ENCODE peak calls at places on chromosomes 16 and 17, in six cellular contexts. T is Caco-2; H is activated CD8-positive, alpha-beta T cell treated with anti-CD3 and anti-CD28 coated beads for 36 hours; G is neural crest cell; I is GM23338; W is BJ. X is an unnamed sample.

GRCh38 chr16:69858196-69859104 is 92.7 kb upstream of the CLEC18A start:
- DNase-seq in T (no peak), H (peak; percentile 3), G (no peak), I (peak; percentile 39), W (no peak), X (no peak)

GRCh38 chr17:27559506-27559931 is 71.5 kb upstream of the LGALS9 start:
- DNase-seq in T (no peak), H (no peak), G (no peak), I (no peak), W (no peak), X (no peak)

GRCh38 chr17:74089869-74090464 is 113.5 kb upstream of the RPL38 start:
- DNase-seq in T (peak; percentile 51), H (peak; percentile 83), G (peak; percentile 73), I (peak; percentile 92), W (no peak), X (no peak)

GRCh38 chr17:68248199-68248825 is 469 bp downstream of the AMZ2 start:
- DNase-seq in T (no peak), H (no peak), G (no peak), I (no peak), W (no peak), X (no peak)

GRCh38 chr17:63290784-63291183 is 155.3 kb downstream of the CYB561 start:
- DNase-seq in T (no peak), H (no peak), G (no peak), I (no peak), W (no peak), X (no peak)

GRCh38 chr16:80803341-80804060 is 897 bp downstream of the CDYL2 start:
- DNase-seq in T (peak; percentile 28), H (peak; percentile 59), G (peak; percentile 24), I (peak; percentile 58), W (no peak), X (no peak)

GRCh38 chr16:52677487-52677886 is 130.5 kb upstream of the TOX3 start:
- DNase-seq in T (no peak), H (no peak), G (no peak), I (no peak), W (no peak), X (no peak)

GRCh38 chr17:14950216-14950615 is 314.9 kb downstream of the PMP22 start:
- DNase-seq in T (no peak), H (no peak), G (no peak), I (no peak), W (no peak), X (no peak)

GRCh38 chr16:62450291-62450690 is 414.1 kb upstream of the CDH8 start:
- DNase-seq in T (no peak), H (no peak), G (no peak), I (peak; percentile 15), W (no peak), X (no peak)

GRCh38 chr16:1906846-1907165 is 11.4 kb downstream of the HS3ST6 start:
- DNase-seq in T (no peak), H (no peak), G (no peak), I (no peak), W (no peak), X (no peak)

GRCh38 chr17:79970576-79971068 is 65.0 kb downstream of the TBC1D16 start:
- DNase-seq in T (peak; percentile 57), H (peak; percentile 55), G (peak; percentile 43), I (peak; percentile 93), W (no peak), X (no peak)

GRCh38 chr17:2050246-2050866 is 4.5 kb upstream of the HIC1 start:
- DNase-seq in T (peak; percentile 89), H (peak; percentile 79), G (peak; percentile 53), I (peak; percentile 74), W (no peak), X (no peak)

GRCh38 chr16:89350701-89351380 is 133.3 kb downstream of the ZNF778 start:
- DNase-seq in T (no peak), H (peak; percentile 81), G (no peak), I (no peak), W (no peak), X (no peak)

GRCh38 chr16:3060339-3061127 is 4.9 kb upstream of the IL32 start:
- DNase-seq in T (no peak), H (no peak), G (no peak), I (no peak), W (no peak), X (no peak)

GRCh38 chr16:86510465-86511261 is at the start of gene FOXF1:
- DNase-seq in T (no peak), H (peak; percentile 33), G (no peak), I (peak; percentile 64), W (no peak), X (no peak)

GRCh38 chr17:19867094-19867653 is 562 bp downstream of the ULK2 start:
- DNase-seq in T (peak; percentile 76), H (peak; percentile 68), G (peak; percentile 58), I (peak; percentile 85), W (no peak), X (no peak)

GRCh38 chr16:23333034-23333579 is 31.0 kb downstream of the SCNN1B start:
- DNase-seq in T (no peak), H (no peak), G (no peak), I (no peak), W (no peak), X (no peak)

GRCh38 chr16:49337814-49338350 is 35.7 kb upstream of the C16orf78 start:
- DNase-seq in T (no peak), H (no peak), G (no peak), I (no peak), W (no peak), X (peak; percentile 47)

GRCh38 chr17:77034677-77035424 is 105.9 kb upstream of the SEC14L1 start:
- DNase-seq in T (no peak), H (no peak), G (no peak), I (no peak), W (no peak), X (no peak)

DNA sequence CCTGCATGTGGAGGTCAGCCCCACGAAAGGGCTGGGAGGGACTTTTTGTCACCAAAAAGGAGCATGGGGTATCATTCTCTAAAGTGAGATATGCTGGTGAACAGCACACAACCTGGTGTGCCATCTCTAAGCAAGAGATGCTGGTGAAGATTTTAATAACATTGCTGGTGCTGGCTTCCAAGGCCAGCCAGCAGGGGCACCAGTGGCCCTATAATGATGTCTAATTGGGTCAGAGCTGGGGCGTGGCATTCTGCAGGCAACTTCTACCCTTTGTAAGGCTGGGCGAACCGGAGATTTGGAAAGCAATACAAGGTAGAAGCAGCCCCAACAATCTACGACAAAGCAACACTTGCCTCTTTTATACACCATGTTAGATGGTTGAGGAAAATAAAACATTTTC is 16.8 kb downstream of the SDR42E1 start:
- DNase-seq in T (no peak), H (peak; percentile 20), G (no peak), I (peak; percentile 53), W (no peak), X (no peak)
- TF ChIP-seq CTCF in T (peak; percentile 28), H (peak; percentile 31), G (peak; percentile 28), I (peak; percentile 46), W (no peak), X (no peak)

GRCh38 chr16:5058476-5058875 is 7.3 kb downstream of the C16orf89 start:
- DNase-seq in T (peak; percentile 41), H (no peak), G (peak; percentile 23), I (peak; percentile 96), W (no peak), X (no peak)

GRCh38 chr16:5059386-5060072 is 6.2 kb downstream of the C16orf89 start:
- DNase-seq in T (no peak), H (no peak), G (no peak), I (peak; percentile 47), W (no peak), X (no peak)

GRCh38 chr16:5054876-5055865 is 10.6 kb downstream of the C16orf89 start:
- DNase-seq in T (no peak), H (no peak), G (no peak), I (no peak), W (no peak), X (no peak)

GRCh38 chr16:5060073-5060641 is 5.6 kb downstream of the C16orf89 start:
- DNase-seq in T (no peak), H (no peak), G (no peak), I (no peak), W (no peak), X (no peak)

GRCh38 chr16:5056347-5056746 is 9.4 kb downstream of the C16orf89 start:
- DNase-seq in T (peak; percentile 30), H (peak; percentile 72), G (peak; percentile 33), I (peak; percentile 90), W (no peak), X (no peak)
- TF ChIP-seq CTCF in T (peak; percentile 37), H (peak; percentile 65), G (peak; percentile 52), I (peak; percentile 96), W (peak; percentile 50), X (no peak)

GRCh38 chr17:50310455-50311111 is 35.3 kb upstream of the XYLT2 start:
- DNase-seq in T (no peak), H (no peak), G (no peak), I (no peak), W (no peak), X (no peak)

GRCh38 chr17:50308666-50309065 is 34.4 kb downstream of the TMEM92 start:
- DNase-seq in T (no peak), H (no peak), G (no peak), I (no peak), W (no peak), X (no peak)

GRCh38 chr17:50312311-50312710 is 33.6 kb upstream of the XYLT2 start:
- DNase-seq in T (no peak), H (no peak), G (no peak), I (no peak), W (no peak), X (no peak)

GRCh38 chr17:50311112-50311460 is 34.8 kb upstream of the XYLT2 start:
- DNase-seq in T (no peak), H (no peak), G (no peak), I (no peak), W (no peak), X (no peak)

DNA sequence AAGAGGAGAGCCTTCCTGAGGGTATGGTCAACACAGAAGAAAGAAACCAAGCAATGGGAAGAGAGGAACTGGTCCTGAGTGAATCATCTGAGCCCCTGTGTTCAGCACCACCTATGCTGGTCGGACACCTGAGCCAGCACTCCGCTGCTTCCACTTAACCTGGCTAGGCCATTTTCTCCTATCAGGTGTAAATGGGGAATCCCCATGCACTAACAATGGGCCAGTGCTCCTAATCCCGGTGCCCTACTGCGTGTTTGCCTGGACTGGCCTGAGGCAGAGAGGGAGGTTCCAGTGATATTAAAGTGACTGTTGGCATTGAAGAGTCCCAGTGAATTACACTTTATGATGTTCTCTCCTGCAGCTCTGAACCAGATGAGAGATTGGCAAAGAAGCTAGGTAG is 34.4 kb upstream of the XYLT2 start:
- DNase-seq in T (no peak), H (no peak), G (no peak), I (no peak), W (no peak), X (no peak)
- TF ChIP-seq CTCF in T (no peak), H (no peak), G (no peak), I (no peak), W (no peak), X (no peak)

GRCh38 chr17:8430966-8431365 is 4.7 kb upstream of the NDEL1 start:
- DNase-seq in T (no peak), H (no peak), G (no peak), I (no peak), W (no peak), X (no peak)

GRCh38 chr17:8439681-8440080 is 4.0 kb downstream of the NDEL1 start:
- DNase-seq in T (no peak), H (no peak), G (no peak), I (no peak), W (no peak), X (no peak)

GRCh38 chr17:8438441-8438840 is 2.8 kb downstream of the NDEL1 start:
- DNase-seq in T (no peak), H (peak; percentile 29), G (no peak), I (no peak), W (no peak), X (no peak)

GRCh38 chr17:8436169-8436932 is 667 bp downstream of the NDEL1 start:
- DNase-seq in T (peak; percentile 44), H (peak; percentile 75), G (peak; percentile 37), I (peak; percentile 83), W (no peak), X (no peak)

GRCh38 chr17:8435245-8436168 is at the start of gene NDEL1:
- DNase-seq in T (peak; percentile 94), H (peak; percentile 99), G (peak; percentile 98), I (peak; percentile 99), W (peak; percentile 76), X (peak; percentile 98)
- TF ChIP-seq CTCF in T (no peak), H (no peak), G (no peak), I (no peak), W (no peak), X (no peak)

X was measured in vagina.